ENCODE peak calls at places on chromosomes 12 and 14, in five cellular contexts. One of them, this sample, is unnamed.

GRCh38 chr14:51507556-51508511 is 143.9 kb upstream of the FRMD6 start:
- DNase-seq in cardiac fibroblast: peak; percentile 64
- DNase-seq in progenitor cell of endocrine pancreas: no peak
- DNase-seq in ovary: peak; percentile 83
- DNase-seq in SW480: no peak
- DNase-seq in this sample: peak; percentile 54

GRCh38 chr12:118377891-118378470 is 1.6 kb downstream of the SUDS3 start:
- DNase-seq in cardiac fibroblast: peak; percentile 72
- DNase-seq in progenitor cell of endocrine pancreas: peak; percentile 60
- DNase-seq in ovary: peak; percentile 56
- DNase-seq in SW480: peak; percentile 50
- DNase-seq in this sample: peak; percentile 43

GRCh38 chr12:108734200-108734906 is 3.0 kb upstream of the CORO1C start:
- DNase-seq in cardiac fibroblast: peak; percentile 98
- DNase-seq in progenitor cell of endocrine pancreas: no peak
- DNase-seq in ovary: no peak
- DNase-seq in SW480: peak; percentile 97
- DNase-seq in this sample: peak; percentile 91

GRCh38 chr12:96375841-96376249 is 24.4 kb downstream of the CDK17 start:
- DNase-seq in cardiac fibroblast: no peak
- DNase-seq in progenitor cell of endocrine pancreas: no peak
- DNase-seq in ovary: no peak
- DNase-seq in SW480: no peak
- DNase-seq in this sample: no peak

GRCh38 chr12:77847060-77847541 is 16.4 kb downstream of the NAV3 start:
- DNase-seq in cardiac fibroblast: peak; percentile 60
- DNase-seq in progenitor cell of endocrine pancreas: no peak
- DNase-seq in ovary: no peak
- DNase-seq in SW480: peak; percentile 75
- DNase-seq in this sample: no peak

GRCh38 chr14:51225751-51226150 is 14.3 kb upstream of the TMX1 start:
- DNase-seq in cardiac fibroblast: no peak
- DNase-seq in progenitor cell of endocrine pancreas: no peak
- DNase-seq in ovary: no peak
- DNase-seq in SW480: no peak
- DNase-seq in this sample: no peak

GRCh38 chr14:91774138-91775096 is 42.5 kb upstream of the CATSPERB start:
- DNase-seq in cardiac fibroblast: no peak
- DNase-seq in progenitor cell of endocrine pancreas: no peak
- DNase-seq in ovary: no peak
- DNase-seq in SW480: no peak
- DNase-seq in this sample: no peak

GRCh38 chr12:55659486-55660385 is 23.0 kb downstream of the OR10P1 start:
- DNase-seq in cardiac fibroblast: peak; percentile 85
- DNase-seq in progenitor cell of endocrine pancreas: no peak
- DNase-seq in ovary: peak; percentile 64
- DNase-seq in SW480: peak; percentile 41
- DNase-seq in this sample: no peak

GRCh38 chr14:66206554-66206953 is 279.6 kb upstream of the CCDC196 start:
- DNase-seq in cardiac fibroblast: no peak
- DNase-seq in progenitor cell of endocrine pancreas: no peak
- DNase-seq in ovary: no peak
- DNase-seq in SW480: no peak
- DNase-seq in this sample: no peak

GRCh38 chr12:28253175-28253641 is 63.0 kb downstream of the CCDC91 start:
- DNase-seq in cardiac fibroblast: peak; percentile 72
- DNase-seq in progenitor cell of endocrine pancreas: no peak
- DNase-seq in ovary: no peak
- DNase-seq in SW480: no peak
- DNase-seq in this sample: no peak

GRCh38 chr14:32457213-32457920 is 128.3 kb downstream of the AKAP6 start:
- DNase-seq in cardiac fibroblast: peak; percentile 63
- DNase-seq in progenitor cell of endocrine pancreas: no peak
- DNase-seq in ovary: no peak
- DNase-seq in SW480: no peak
- DNase-seq in this sample: peak; percentile 69

GRCh38 chr12:14892726-14893442 is 7.2 kb upstream of the MGP start:
- DNase-seq in cardiac fibroblast: peak; percentile 72
- DNase-seq in progenitor cell of endocrine pancreas: no peak
- DNase-seq in ovary: peak; percentile 59
- DNase-seq in SW480: no peak
- DNase-seq in this sample: no peak

GRCh38 chr14:81169711-81170103 is 51.1 kb downstream of the GTF2A1 start:
- DNase-seq in cardiac fibroblast: no peak
- DNase-seq in progenitor cell of endocrine pancreas: no peak
- DNase-seq in ovary: peak; percentile 55
- DNase-seq in SW480: no peak
- DNase-seq in this sample: peak; percentile 21

GRCh38 chr12:87253157-87253556 is 776.0 kb downstream of the C12orf50 start:
- DNase-seq in cardiac fibroblast: no peak
- DNase-seq in progenitor cell of endocrine pancreas: no peak
- DNase-seq in ovary: no peak
- DNase-seq in SW480: no peak
- DNase-seq in this sample: peak; percentile 12

GRCh38 chr12:120067084-120067869 is 49.3 kb downstream of the RAB35 start:
- DNase-seq in cardiac fibroblast: no peak
- DNase-seq in progenitor cell of endocrine pancreas: no peak
- DNase-seq in ovary: no peak
- DNase-seq in SW480: no peak
- DNase-seq in this sample: no peak

GRCh38 chr14:69079188-69079742 is 73.7 kb downstream of the DCAF5 start:
- DNase-seq in cardiac fibroblast: peak; percentile 91
- DNase-seq in progenitor cell of endocrine pancreas: no peak
- DNase-seq in ovary: no peak
- DNase-seq in SW480: peak; percentile 44
- DNase-seq in this sample: peak; percentile 55

GRCh38 chr12:11762723-11763326 is 113.4 kb downstream of the ETV6 start:
- DNase-seq in cardiac fibroblast: no peak
- DNase-seq in progenitor cell of endocrine pancreas: no peak
- DNase-seq in ovary: no peak
- DNase-seq in SW480: no peak
- DNase-seq in this sample: no peak

GRCh38 chr14:104194016-104194415 is 55.6 kb downstream of the KIF26A start:
- DNase-seq in cardiac fibroblast: no peak
- DNase-seq in progenitor cell of endocrine pancreas: no peak
- DNase-seq in ovary: no peak
- DNase-seq in SW480: no peak
- DNase-seq in this sample: no peak

GRCh38 chr12:13404111-13404628 is 207.6 kb downstream of the EMP1 start:
- DNase-seq in cardiac fibroblast: no peak
- DNase-seq in progenitor cell of endocrine pancreas: no peak
- DNase-seq in ovary: no peak
- DNase-seq in SW480: no peak
- DNase-seq in this sample: no peak

GRCh38 chr14:104266643-104267575 is 128.5 kb downstream of the KIF26A start:
- DNase-seq in cardiac fibroblast: no peak
- DNase-seq in progenitor cell of endocrine pancreas: no peak
- DNase-seq in ovary: peak; percentile 12
- DNase-seq in SW480: no peak
- DNase-seq in this sample: no peak

GRCh38 chr12:41073633-41074576 is 114.2 kb upstream of the PDZRN4 start:
- DNase-seq in cardiac fibroblast: no peak
- DNase-seq in progenitor cell of endocrine pancreas: no peak
- DNase-seq in ovary: no peak
- DNase-seq in SW480: no peak
- DNase-seq in this sample: no peak

GRCh38 chr12:127785535-127785934 is 481.4 kb upstream of the TMEM132C start:
- DNase-seq in cardiac fibroblast: peak; percentile 2
- DNase-seq in progenitor cell of endocrine pancreas: no peak
- DNase-seq in ovary: no peak
- DNase-seq in SW480: no peak
- DNase-seq in this sample: peak; percentile 23

GRCh38 chr14:51600658-51601057 is 51.1 kb upstream of the FRMD6 start:
- DNase-seq in cardiac fibroblast: no peak
- DNase-seq in progenitor cell of endocrine pancreas: no peak
- DNase-seq in ovary: no peak
- DNase-seq in SW480: no peak
- DNase-seq in this sample: no peak

GRCh38 chr12:92078167-92079053 is 67.2 kb downstream of the BTG1 start:
- DNase-seq in cardiac fibroblast: peak; percentile 100
- DNase-seq in progenitor cell of endocrine pancreas: no peak
- DNase-seq in ovary: no peak
- DNase-seq in SW480: no peak
- DNase-seq in this sample: peak; percentile 53

GRCh38 chr14:77004711-77005460 is 23.6 kb downstream of the IRF2BPL start:
- DNase-seq in cardiac fibroblast: peak; percentile 23
- DNase-seq in progenitor cell of endocrine pancreas: no peak
- DNase-seq in ovary: no peak
- DNase-seq in SW480: no peak
- DNase-seq in this sample: peak; percentile 8

GRCh38 chr14:68284333-68284732 is 464.8 kb downstream of the RAD51B start:
- DNase-seq in cardiac fibroblast: peak; percentile 14
- DNase-seq in progenitor cell of endocrine pancreas: no peak
- DNase-seq in ovary: no peak
- DNase-seq in SW480: no peak
- DNase-seq in this sample: no peak

GRCh38 chr12:124863409-124864325 is at the start of gene SCARB1:
- DNase-seq in cardiac fibroblast: peak; percentile 75
- DNase-seq in progenitor cell of endocrine pancreas: peak; percentile 78
- DNase-seq in ovary: peak; percentile 90
- DNase-seq in SW480: peak; percentile 80
- DNase-seq in this sample: peak; percentile 95

GRCh38 chr12:20596036-20596435 is 99.1 kb upstream of the SLCO1C1 start:
- DNase-seq in cardiac fibroblast: peak; percentile 51
- DNase-seq in progenitor cell of endocrine pancreas: no peak
- DNase-seq in ovary: no peak
- DNase-seq in SW480: no peak
- DNase-seq in this sample: no peak

GRCh38 chr14:52609445-52610044 is 56.9 kb downstream of the GPR137C start:
- DNase-seq in cardiac fibroblast: no peak
- DNase-seq in progenitor cell of endocrine pancreas: no peak
- DNase-seq in ovary: no peak
- DNase-seq in SW480: no peak
- DNase-seq in this sample: no peak

GRCh38 chr14:64821651-64822050 is 58.1 kb downstream of the SPTB start:
- DNase-seq in cardiac fibroblast: no peak
- DNase-seq in progenitor cell of endocrine pancreas: no peak
- DNase-seq in ovary: no peak
- DNase-seq in SW480: no peak
- DNase-seq in this sample: no peak

GRCh38 chr12:3131129-3131528 is 54.0 kb downstream of the TSPAN9 start:
- DNase-seq in cardiac fibroblast: no peak
- DNase-seq in progenitor cell of endocrine pancreas: no peak
- DNase-seq in ovary: no peak
- DNase-seq in SW480: no peak
- DNase-seq in this sample: no peak

This sample was measured in hepatocyte.